ENCODE peak calls at places on chromosomes 16 and 17, in six cellular contexts. Y is GM23338, E is HCT116, L is hepatocyte, J is GM23248, U is PC-9. C is an unnamed sample.

GRCh38 chr17:77693776-77694175 is 264.7 kb upstream of the TNRC6C start:
- DNase-seq in U (no peak), Y (no peak), E (no peak), L (no peak), J (no peak), C (no peak)

GRCh38 chr16:85676466-85676865 is 12.3 kb downstream of the GINS2 start:
- DNase-seq in E (no peak), U (no peak), J (no peak), Y (no peak), L (no peak), C (no peak)

GRCh38 chr16:69424935-69425784 is 741 bp downstream of the CYB5B start:
- DNase-seq in L (no peak), Y (no peak), U (no peak), J (no peak), E (no peak), C (peak; percentile 42)

GRCh38 chr16:29237971-29238370 is 168.5 kb downstream of the NPIPB11 start:
- DNase-seq in L (no peak), Y (no peak), E (no peak), J (no peak), U (no peak), C (no peak)

GRCh38 chr16:28261916-28262315 is 30.4 kb upstream of the SBK1 start:
- DNase-seq in Y (no peak), U (no peak), E (no peak), L (no peak), J (no peak), C (no peak)

GRCh38 chr17:59220328-59221158 is at the start of gene GDPD1:
- DNase-seq in L (peak; percentile 99), J (peak; percentile 97), U (peak; percentile 91), E (peak; percentile 89), Y (peak; percentile 98), C (peak; percentile 97)

GRCh38 chr17:76498886-76499667 is 2.1 kb downstream of the RHBDF2 start:
- DNase-seq in J (no peak), E (no peak), Y (no peak), U (no peak), L (no peak), C (peak; percentile 86)

GRCh38 chr17:29628619-29629018 is 5.9 kb upstream of the CORO6 start:
- DNase-seq in J (no peak), Y (no peak), U (no peak), L (no peak), E (no peak), C (no peak)

GRCh38 chr16:57000271-57001025 is 11.1 kb downstream of the NLRC5 start:
- DNase-seq in L (no peak), U (peak; percentile 89), Y (no peak), E (peak; percentile 19), J (peak; percentile 97), C (no peak)

GRCh38 chr16:79437764-79438728 is 162.5 kb downstream of the MAF start:
- DNase-seq in L (peak; percentile 30), Y (peak; percentile 44), U (no peak), J (no peak), E (no peak), C (no peak)

GRCh38 chr16:5466551-5466950 is 369.0 kb upstream of the EEF2KMT start:
- DNase-seq in E (no peak), J (no peak), Y (peak; percentile 68), L (no peak), U (no peak), C (no peak)

GRCh38 chr17:34979650-34980352 is 511 bp upstream of the LIG3 start:
- DNase-seq in L (no peak), E (no peak), J (peak; percentile 54), U (no peak), Y (peak; percentile 33), C (peak; percentile 19)

GRCh38 chr17:36942631-36943125 is 5.4 kb downstream of the LHX1 start:
- DNase-seq in J (no peak), Y (no peak), U (no peak), E (no peak), L (peak; percentile 5), C (no peak)

GRCh38 chr16:50068550-50068949 is 2.8 kb downstream of the HEATR3 start:
- DNase-seq in E (no peak), J (peak; percentile 46), U (no peak), Y (no peak), L (no peak), C (no peak)

GRCh38 chr17:72104164-72104862 is 16.5 kb upstream of the SOX9 start:
- DNase-seq in U (no peak), J (no peak), L (no peak), Y (no peak), E (no peak), C (no peak)

GRCh38 chr17:44828919-44829557 is 1.0 kb downstream of the GJC1 start:
- DNase-seq in J (no peak), U (no peak), L (no peak), E (no peak), Y (no peak), C (peak; percentile 52)

GRCh38 chr16:83958137-83958810 is 5.2 kb downstream of the OSGIN1 start:
- DNase-seq in L (no peak), U (no peak), Y (no peak), E (no peak), J (no peak), C (no peak)

GRCh38 chr17:77208217-77208808 is 67.5 kb downstream of the SEC14L1 start:
- DNase-seq in J (peak; percentile 82), Y (peak; percentile 22), L (peak; percentile 74), E (no peak), U (no peak), C (no peak)

DNA sequence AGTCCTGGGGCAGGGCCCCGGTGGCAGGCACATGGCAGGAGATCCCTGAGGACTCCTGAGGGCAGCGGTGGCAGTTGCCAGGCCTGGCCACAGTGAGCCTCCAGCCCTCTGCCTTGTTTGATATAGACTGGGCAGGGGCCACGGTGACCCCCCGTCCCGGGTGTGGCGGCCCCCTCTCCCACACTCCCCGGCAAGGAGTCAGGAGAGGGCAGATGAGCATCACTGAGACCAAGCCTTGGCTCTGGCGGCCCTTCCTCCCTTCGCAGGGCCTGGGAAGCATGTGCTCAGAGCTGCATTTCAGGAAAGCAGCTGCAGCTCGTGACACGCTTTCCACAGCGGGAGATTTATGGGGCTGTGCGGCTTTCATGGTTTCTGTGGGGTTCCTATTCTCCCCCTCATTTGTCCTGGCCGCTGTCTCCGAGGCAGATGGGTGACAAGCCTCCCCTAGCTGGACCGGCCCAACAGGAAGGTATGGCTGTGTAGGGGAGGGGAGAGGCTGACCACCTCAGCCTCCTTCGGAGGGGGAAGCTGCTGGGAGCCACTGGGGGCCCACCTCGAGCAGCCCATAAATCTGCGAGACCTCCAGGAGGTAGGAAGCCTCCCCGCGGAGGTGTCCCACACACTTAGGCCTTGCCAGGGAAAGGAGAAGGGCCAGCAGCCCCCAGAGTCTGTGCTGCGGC is 211.4 kb downstream of the NTN1 start:
- DNase-seq in Y (no peak), J (no peak), U (no peak), E (no peak), L (no peak), C (no peak)
- H3K9me2 ChIP-seq in Y (no peaks in the 10 kb centered on the region), J (no peaks in the 10 kb centered on the region), U (no peaks in the 10 kb centered on the region), E (no peaks in the 10 kb centered on the region), L (no peaks in the 10 kb centered on the region), C (no peaks in the 10 kb centered on the region)

GRCh38 chr17:78736526-78737079 is 45.5 kb downstream of the CYTH1 start:
- DNase-seq in U (peak; percentile 85), E (peak; percentile 90), Y (peak; percentile 58), J (no peak), L (peak; percentile 86), C (peak; percentile 91)

GRCh38 chr17:78734841-78735641 is 47.0 kb downstream of the CYTH1 start:
- DNase-seq in U (no peak), Y (no peak), E (no peak), J (no peak), L (peak; percentile 65), C (peak; percentile 68)

GRCh38 chr17:78738245-78738644 is 43.8 kb downstream of the CYTH1 start:
- DNase-seq in Y (no peak), E (no peak), U (no peak), L (peak; percentile 49), J (no peak), C (peak; percentile 77)

GRCh38 chr17:78737332-78737731 is 44.7 kb downstream of the CYTH1 start:
- DNase-seq in Y (no peak), J (peak; percentile 90), L (peak; percentile 46), U (peak; percentile 73), E (no peak), C (no peak)

GRCh38 chr17:78735832-78736525 is 46.1 kb downstream of the CYTH1 start:
- DNase-seq in U (peak; percentile 83), L (peak; percentile 82), J (peak; percentile 47), E (no peak), Y (no peak), C (peak; percentile 73)
- H3K79me2 ChIP-seq in U (peaks cover 51% of the 10 kb centered on the region), L (peaks cover 75% of the 10 kb centered on the region), J (peaks cover 95% of the 10 kb centered on the region), E (peaks cover 32% of the 10 kb centered on the region), Y (peaks cover 20% of the 10 kb centered on the region), C (peaks cover 94% of the 10 kb centered on the region)

GRCh38 chr16:67150833-67151396 is at the start of gene B3GNT9:
- DNase-seq in L (peak; percentile 91), J (peak; percentile 97), E (no peak), Y (peak; percentile 84), U (no peak), C (no peak)
- H3K9me2 ChIP-seq in L (no peaks in the 10 kb centered on the region), J (no peaks in the 10 kb centered on the region), E (no peaks in the 10 kb centered on the region), Y (no peaks in the 10 kb centered on the region), U (no peaks in the 10 kb centered on the region), C (no peaks in the 10 kb centered on the region)

GRCh38 chr16:10945065-10945787 is 862 bp downstream of the CLEC16A start:
- DNase-seq in Y (no peak), E (no peak), U (no peak), J (no peak), L (no peak), C (no peak)

GRCh38 chr16:10949424-10949970 is 5.1 kb downstream of the CLEC16A start:
- DNase-seq in J (peak; percentile 26), L (no peak), E (no peak), U (peak; percentile 79), Y (peak; percentile 86), C (peak; percentile 93)

GRCh38 chr16:10944249-10945064 is at the start of gene CLEC16A:
- DNase-seq in E (peak; percentile 91), U (peak; percentile 87), L (peak; percentile 98), Y (peak; percentile 98), J (peak; percentile 100), C (peak; percentile 97)

GRCh38 chr16:10946308-10946707 is 1.9 kb downstream of the CLEC16A start:
- DNase-seq in L (peak; percentile 65), Y (peak; percentile 83), E (no peak), U (no peak), J (no peak), C (no peak)

GRCh38 chr16:10947211-10947787 is 2.9 kb downstream of the CLEC16A start:
- DNase-seq in Y (no peak), L (no peak), U (no peak), J (no peak), E (no peak), C (no peak)
- H3K79me2 ChIP-seq in Y (peaks cover 60% of the 10 kb centered on the region), L (peaks cover 72% of the 10 kb centered on the region), U (peaks cover 54% of the 10 kb centered on the region), J (peaks cover 72% of the 10 kb centered on the region), E (peaks cover 67% of the 10 kb centered on the region), C (peaks cover 67% of the 10 kb centered on the region)